ENCODE peak calls at places on chromosomes 12 and 14, in nine cellular contexts. E is colonic mucosa, Y is H7, N is heart left ventricle, V is lower lobe of right lung, A is GM03348, G is NCI-H1930, U is activated B cell treated with CpG ODN at 0.5 μM for 24 hours, Z is M059J. D is an unnamed sample.

GRCh38 chr14:70567791-70568190 is 32.7 kb downstream of the MED6 start:
- DNase-seq in E (peak; percentile 23), G (no peak), Y (peak; percentile 66), N (no peak), A (peak; percentile 33), Z (peak; percentile 20), U (no peak), V (no peak), D (no peak)

GRCh38 chr12:62910549-62911169 is 24.3 kb downstream of the PPM1H start:
- DNase-seq in Z (no peak), U (no peak), G (no peak), N (no peak), Y (no peak), A (no peak), E (no peak), V (no peak), D (no peak)

GRCh38 chr12:132214906-132215643 is 70.8 kb downstream of the NOC4L start:
- DNase-seq in N (no peak), Z (no peak), U (no peak), V (no peak), Y (peak; percentile 76), A (no peak), G (no peak), E (no peak), D (no peak)

GRCh38 chr14:72433511-72433910 is 460.4 kb downstream of the DPF3 start:
- DNase-seq in U (no peak), N (no peak), E (no peak), Z (peak; percentile 67), V (no peak), A (peak; percentile 39), Y (no peak), G (no peak), D (no peak)

GRCh38 chr12:4271433-4272013 is 2.0 kb upstream of the CCND2 start:
- DNase-seq in E (no peak), Y (no peak), G (no peak), Z (no peak), V (no peak), U (peak; percentile 68), N (no peak), A (no peak), D (no peak)

GRCh38 chr12:66898700-66899469 is 220.0 kb upstream of the GRIP1 start:
- DNase-seq in V (no peak), Z (no peak), E (no peak), U (no peak), G (peak; percentile 37), A (no peak), Y (no peak), N (no peak), D (no peak)

GRCh38 chr12:57211791-57212700 is 4.5 kb upstream of the NXPH4 start:
- DNase-seq in U (no peak), Y (no peak), E (no peak), A (no peak), Z (no peak), V (no peak), N (no peak), G (no peak), D (no peak)

GRCh38 chr14:57833304-57833703 is 32.6 kb downstream of the SLC35F4 start:
- DNase-seq in E (no peak), N (no peak), A (peak; percentile 68), U (no peak), Z (peak; percentile 97), Y (no peak), V (no peak), G (no peak), D (peak; percentile 14)

GRCh38 chr12:112858776-112859175 is 48.0 kb upstream of the OAS1 start:
- DNase-seq in N (no peak), E (no peak), G (no peak), U (no peak), V (no peak), A (no peak), Y (no peak), Z (no peak), D (no peak)